ENCODE peak calls at places on chromosomes 12 and 14, in five cellular contexts. Q is GM13976, F is B cell, J is astrocyte of the spinal cord, E is HL-60. W is an unnamed sample.

GRCh38 chr12:133203344-133204263 is 22.3 kb downstream of the ZNF268 start:
- DNase-seq in F (no peak), J (no peak), E (no peak), Q (no peak), W (no peak)

GRCh38 chr12:104906695-104907094 is 51.4 kb downstream of the SLC41A2 start:
- DNase-seq in E (no peak), F (no peak), Q (no peak), J (no peak), W (no peak)

GRCh38 chr12:1493781-1494180 is 100.6 kb downstream of the FBXL14 start:
- DNase-seq in E (no peak), J (no peak), F (no peak), Q (no peak), W (no peak)

GRCh38 chr14:74858022-74858421 is 17.9 kb downstream of the PROX2 start:
- DNase-seq in E (no peak), J (no peak), Q (no peak), F (no peak), W (no peak)

GRCh38 chr12:23055004-23055403 is 430.0 kb downstream of the ETNK1 start:
- DNase-seq in F (no peak), Q (no peak), J (peak), E (no peak), W (no peak)

GRCh38 chr12:48977290-48978281 is 536 bp upstream of the WNT1 start:
- DNase-seq in J (no peak), Q (peak), F (peak), E (no peak), W (no peak)

GRCh38 chr12:101925352-101925751 is 48.0 kb downstream of the DRAM1 start:
- DNase-seq in E (peak), F (no peak), J (peak), Q (no peak), W (no peak)

GRCh38 chr12:52079576-52080402 is at the start of gene SMIM41:
- DNase-seq in J (no peak), E (no peak), Q (no peak), F (no peak), W (peak)

GRCh38 chr14:83765200-83765599 is 1764.7 kb upstream of the FLRT2 start:
- DNase-seq in F (no peak), Q (no peak), E (no peak), J (no peak), W (no peak)

GRCh38 chr14:96757456-96757855 is 39.7 kb upstream of the VRK1 start:
- DNase-seq in E (peak), Q (no peak), J (no peak), F (no peak), W (no peak)

GRCh38 chr14:69631509-69631908 is 20.1 kb downstream of the SUSD6 start:
- DNase-seq in F (no peak), J (peak), Q (no peak), E (no peak), W (no peak)

GRCh38 chr12:26119391-26119981 is 5.4 kb downstream of the BHLHE41 start:
- DNase-seq in Q (no peak), F (peak), J (peak), E (no peak), W (no peak)

DNA sequence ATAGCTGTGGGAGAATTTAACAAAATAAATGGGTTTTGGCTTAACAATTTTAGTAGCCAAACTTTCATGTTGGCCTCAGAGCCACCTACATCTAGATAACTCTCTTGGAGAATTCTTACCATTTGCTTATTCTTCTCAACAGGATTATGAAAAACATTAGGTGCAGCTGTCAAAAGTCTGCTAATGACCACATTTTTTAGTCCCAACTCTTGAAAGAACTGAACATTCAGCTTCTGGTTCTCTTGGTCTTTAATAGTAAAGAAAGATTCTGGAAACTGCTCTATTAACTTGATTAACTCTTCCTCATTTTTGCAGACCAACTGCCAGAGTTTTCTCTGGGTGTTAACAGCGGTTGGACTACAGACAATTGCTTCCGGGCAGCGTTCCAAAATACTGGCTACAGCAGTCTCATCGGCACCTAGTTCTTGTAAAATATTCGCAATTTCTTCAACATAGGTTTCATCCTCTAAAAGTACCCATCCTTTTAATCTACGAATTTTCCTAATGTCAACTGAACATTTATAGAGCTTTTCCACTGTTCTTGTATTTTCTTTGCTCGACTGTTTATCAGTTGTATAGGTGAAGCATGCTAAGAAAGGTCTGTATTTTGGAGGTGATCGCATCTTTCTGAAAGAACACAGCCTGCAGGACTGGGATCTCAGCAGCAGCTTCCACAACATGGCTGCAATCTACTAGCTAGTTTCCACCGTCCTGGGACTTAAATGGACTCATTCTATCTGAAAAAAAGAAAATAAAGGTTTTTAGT is 8.7 kb downstream of the MTERF2 start:
- DNase-seq in E (no peak), Q (no peak), F (no peak), J (peak), W (no peak)
- TF ChIP-seq CTCF in E (no peak), Q (no peak), F (no peak), J (no peak), W (no peak)

GRCh38 chr14:91419044-91419397 is 1.4 kb upstream of the CCDC88C start:
- DNase-seq in F (no peak), E (no peak), Q (no peak), J (no peak), W (no peak)
- TF ChIP-seq CTCF in F (peak), E (no peak), Q (no peak), J (no peak), W (peak)

GRCh38 chr12:130496516-130497120 is 158.9 kb downstream of the PIWIL1 start:
- DNase-seq in F (no peak), Q (no peak), E (no peak), J (no peak), W (no peak)
- TF ChIP-seq CTCF in F (no peak), Q (no peak), E (no peak), J (no peak), W (no peak)

GRCh38 chr12:18552829-18553228 is 185.0 kb downstream of the PLCZ1 start:
- DNase-seq in J (no peak), E (no peak), F (no peak), Q (no peak), W (no peak)
- TF ChIP-seq CTCF in J (no peak), E (no peak), F (no peak), Q (no peak), W (no peak)

DNA sequence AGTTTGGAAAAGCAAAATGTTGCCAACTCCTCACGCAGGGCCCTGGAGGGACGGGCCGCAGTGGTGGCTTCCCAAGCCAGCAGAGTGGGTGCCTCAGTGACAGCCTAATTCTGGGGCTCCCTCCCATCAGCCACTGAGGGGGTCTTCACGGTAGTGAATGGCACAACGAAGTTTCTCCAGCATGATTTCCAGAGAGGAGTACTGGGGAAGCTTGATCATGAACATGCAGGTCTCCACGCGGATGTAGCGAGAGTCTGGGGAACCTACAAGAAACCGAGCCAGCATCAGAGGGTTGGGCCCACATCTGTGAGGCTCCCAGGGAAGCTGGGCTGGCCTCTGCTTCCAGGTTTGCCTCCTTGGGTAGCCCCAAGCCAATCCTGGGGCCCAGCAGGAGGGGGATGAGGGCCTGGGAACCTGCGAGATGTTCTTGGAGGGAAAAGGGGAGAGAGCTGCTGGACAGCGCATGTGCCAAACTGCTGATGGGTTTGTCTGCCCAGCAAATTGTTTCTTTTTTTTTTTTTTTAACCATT is 37.0 kb downstream of the TRAFD1 start:
- DNase-seq in E (no peak), Q (no peak), J (no peak), F (no peak), W (no peak)
- TF ChIP-seq CTCF in E (no peak), Q (no peak), J (no peak), F (no peak), W (no peak)

GRCh38 chr12:124053855-124054254 is 80.8 kb downstream of the ZNF664 start:
- DNase-seq in Q (no peak), E (no peak), F (no peak), J (peak), W (no peak)
- TF ChIP-seq CTCF in Q (peak), E (no peak), F (no peak), J (peak), W (peak)

GRCh38 chr14:37443461-37443860 is 151.6 kb downstream of the FOXA1 start:
- DNase-seq in J (peak), Q (no peak), F (no peak), E (no peak), W (no peak)
- TF ChIP-seq CTCF in J (no peak), Q (no peak), F (no peak), E (no peak), W (no peak)

GRCh38 chr14:56087824-56088571 is 30.2 kb upstream of the PELI2 start:
- DNase-seq in F (no peak), Q (no peak), J (peak), E (no peak), W (no peak)

GRCh38 chr14:56081139-56081538 is 37.1 kb upstream of the PELI2 start:
- DNase-seq in E (no peak), F (no peak), Q (no peak), J (no peak), W (no peak)

GRCh38 chr14:56085471-56085870 is 32.7 kb upstream of the PELI2 start:
- DNase-seq in J (no peak), F (no peak), E (no peak), Q (no peak), W (no peak)
- TF ChIP-seq CTCF in J (no peak), F (no peak), E (no peak), Q (no peak), W (no peak)

GRCh38 chr14:105198588-105198987 is 17.5 kb upstream of the NUDT14 start:
- DNase-seq in E (no peak), F (no peak), J (no peak), Q (no peak), W (no peak)
- TF ChIP-seq CTCF in E (no peak), F (peak), J (no peak), Q (no peak), W (peak)